ENCODE peak calls at places on chromosome 2, in seven cellular contexts. I is amniotic epithelial cell, W is substantia nigra, T is T-helper 1 cell, H is fibroblast of lung, P is KBM-7, M is GM12865. N is an unnamed sample.
A peak's percentile ranks its signal among the peaks of the same experiment; 100 is the strongest.

GRCh38 chr2:173553589-173553988 is 198.9 kb downstream of the CDCA7 start:
- DNase-seq in I (no peak), W (no peak), T (no peak), H (peak; percentile 52), P (no peak), M (no peak), N (no peak)

GRCh38 chr2:89842180-89842908 is 1150.9 kb downstream of the RPIA start:
- DNase-seq in I (no peak), W (no peak), T (no peak), H (no peak), P (no peak), M (no peak), N (no peak)

GRCh38 chr2:97737421-97738235 is 24.3 kb downstream of the ZAP70 start:
- DNase-seq in I (no peak), W (no peak), T (no peak), H (no peak), P (no peak), M (no peak), N (no peak)

GRCh38 chr2:52117299-52117698 is 1085.4 kb upstream of the NRXN1 start:
- DNase-seq in I (peak; percentile 65), W (no peak), T (no peak), H (peak; percentile 47), P (no peak), M (no peak), N (no peak)

GRCh38 chr2:173323371-173323770 is 31.3 kb upstream of the CDCA7 start:
- DNase-seq in I (no peak), W (no peak), T (no peak), H (no peak), P (no peak), M (no peak), N (no peak)

GRCh38 chr2:19898592-19899329 is 3.0 kb downstream of the TTC32 start:
- DNase-seq in I (no peak), W (no peak), T (no peak), H (no peak), P (no peak), M (no peak), N (no peak)

GRCh38 chr2:25558262-25558661 is 115.1 kb downstream of the DTNB start:
- DNase-seq in I (peak; percentile 18), W (no peak), T (peak; percentile 93), H (peak; percentile 92), P (peak; percentile 85), M (peak; percentile 85), N (no peak)

GRCh38 chr2:179332903-179333302 is 68.3 kb upstream of the SESTD1 start:
- DNase-seq in I (no peak), W (no peak), T (no peak), H (peak; percentile 79), P (no peak), M (no peak), N (no peak)

GRCh38 chr2:1584691-1585485 is 159.4 kb downstream of the PXDN start:
- DNase-seq in I (no peak), W (no peak), T (no peak), H (peak; percentile 34), P (no peak), M (no peak), N (no peak)

GRCh38 chr2:131112477-131113027 is 7.4 kb downstream of the PLEKHB2 start:
- DNase-seq in I (peak; percentile 63), W (no peak), T (no peak), H (peak; percentile 22), P (peak; percentile 15), M (no peak), N (no peak)

GRCh38 chr2:14475994-14476393 is 156.5 kb upstream of the LRATD1 start:
- DNase-seq in I (no peak), W (no peak), T (no peak), H (no peak), P (no peak), M (peak; percentile 3), N (no peak)

GRCh38 chr2:158740127-158740526 is 55.0 kb upstream of the DAPL1 start:
- DNase-seq in I (no peak), W (no peak), T (no peak), H (peak; percentile 68), P (no peak), M (no peak), N (no peak)

GRCh38 chr2:155203187-155203586 is 504.7 kb downstream of the KCNJ3 start:
- DNase-seq in I (no peak), W (no peak), T (no peak), H (no peak), P (no peak), M (peak; percentile 5), N (no peak)

GRCh38 chr2:224260605-224261004 is 141.3 kb downstream of the FAM124B start:
- DNase-seq in I (peak; percentile 72), W (no peak), T (no peak), H (no peak), P (no peak), M (no peak), N (no peak)

GRCh38 chr2:2655451-2655850 is 324.4 kb upstream of the MYT1L start:
- DNase-seq in I (no peak), W (no peak), T (no peak), H (no peak), P (no peak), M (no peak), N (no peak)

GRCh38 chr2:67487993-67488392 is 90.9 kb downstream of the ETAA1 start:
- DNase-seq in I (no peak), W (no peak), T (no peak), H (no peak), P (no peak), M (no peak), N (no peak)

N was measured in neural crest cell.